ENCODE peak calls at places on chromosomes 2 and 18, in eight cellular contexts. A is HT1080, T is upper lobe of right lung, S is ureter, E is endothelial cell, U is T-cell, Q is iris pigment epithelial cell, B is hippocampal formation. V is an unnamed sample.

GRCh38 chr2:179263460-179264237 is 983 bp downstream of the SESTD1 start:
- DNase-seq in A (peak; percentile 36), T (peak; percentile 78), S (peak; percentile 50), E (peak; percentile 42), U (no peak), Q (peak; percentile 74), B (peak; percentile 25), V (peak; percentile 87)

GRCh38 chr2:119223521-119224390 is at the start of gene STEAP3:
- DNase-seq in A (peak; percentile 86), T (peak; percentile 87), S (peak; percentile 72), E (peak; percentile 68), U (no peak), Q (peak; percentile 28), B (no peak), V (peak; percentile 93)

GRCh38 chr18:6859676-6860422 is 130.3 kb downstream of the ARHGAP28 start:
- DNase-seq in A (peak; percentile 41), T (no peak), S (no peak), E (no peak), U (no peak), Q (no peak), B (no peak), V (no peak)

GRCh38 chr2:239579524-239580198 is 178.8 kb upstream of the HDAC4 start:
- DNase-seq in A (no peak), T (peak; percentile 37), S (no peak), E (no peak), U (no peak), Q (no peak), B (no peak), V (peak; percentile 51)

GRCh38 chr18:61602836-61603235 is 269.6 kb downstream of the CDH20 start:
- DNase-seq in A (peak; percentile 61), T (no peak), S (no peak), E (no peak), U (no peak), Q (no peak), B (no peak), V (no peak)

GRCh38 chr2:110678457-110679336 is 834 bp upstream of the BUB1 start:
- DNase-seq in A (no peak), T (peak; percentile 67), S (no peak), E (peak; percentile 6), U (no peak), Q (no peak), B (peak; percentile 50), V (no peak)

GRCh38 chr18:56083097-56083865 is 495.3 kb upstream of the TCF4 start:
- DNase-seq in A (no peak), T (no peak), S (no peak), E (no peak), U (no peak), Q (peak; percentile 53), B (no peak), V (peak; percentile 60)

GRCh38 chr2:80499095-80499494 is 194.5 kb upstream of the LRRTM1 start:
- DNase-seq in A (peak; percentile 26), T (no peak), S (no peak), E (peak; percentile 52), U (no peak), Q (peak; percentile 73), B (peak; percentile 74), V (no peak)

GRCh38 chr2:124978597-124978996 is 953.5 kb downstream of the CNTNAP5 start:
- DNase-seq in A (no peak), T (no peak), S (no peak), E (no peak), U (no peak), Q (no peak), B (no peak), V (no peak)

GRCh38 chr2:180523629-180524340 is 456.6 kb upstream of the UBE2E3 start:
- DNase-seq in A (peak; percentile 90), T (no peak), S (no peak), E (no peak), U (no peak), Q (peak; percentile 92), B (no peak), V (no peak)

GRCh38 chr2:9310827-9311226 is 104.2 kb downstream of the ASAP2 start:
- DNase-seq in A (peak; percentile 77), T (no peak), S (no peak), E (no peak), U (no peak), Q (no peak), B (no peak), V (no peak)

GRCh38 chr2:207869784-207870778 is 100.4 kb upstream of the FZD5 start:
- DNase-seq in A (peak; percentile 84), T (no peak), S (no peak), E (no peak), U (no peak), Q (peak; percentile 89), B (no peak), V (no peak)